ENCODE peak calls at places on chromosome X, in four cellular contexts. P is Kasumi-1, C is dermis blood vessel endothelial cell, Z is T-helper 2 cell. B is an unnamed sample.

GRCh38 chrX:20177093-20177492 is 35.5 kb upstream of the EIF1AX start:
- DNase-seq in P (no peak), C (no peak), Z (no peak), B (no peak)

GRCh38 chrX:22021721-22022120 is 10.4 kb upstream of the PHEX start:
- DNase-seq in P (no peak), C (no peak), Z (no peak), B (no peak)

GRCh38 chrX:45472968-45473367 is 272.3 kb upstream of the DIPK2B start:
- DNase-seq in P (no peak), C (peak; percentile 64), Z (no peak), B (no peak)

GRCh38 chrX:24298191-24298590 is 15.7 kb downstream of the SUPT20HL2 start:
- DNase-seq in P (no peak), C (peak; percentile 38), Z (no peak), B (no peak)

GRCh38 chrX:24245201-24245600 is 68.7 kb downstream of the SUPT20HL2 start:
- DNase-seq in P (no peak), C (no peak), Z (no peak), B (no peak)

GRCh38 chrX:135112096-135112729 is 8.1 kb downstream of the ETDB start:
- DNase-seq in P (peak; percentile 8), C (peak; percentile 59), Z (no peak), B (peak; percentile 64)

GRCh38 chrX:103464071-103464773 is 55.1 kb downstream of the RAB40A start:
- DNase-seq in P (peak; percentile 30), C (peak; percentile 71), Z (no peak), B (peak; percentile 63)

GRCh38 chrX:119870626-119871131 is 854 bp downstream of the RNF113A start:
- DNase-seq in P (no peak), C (peak; percentile 43), Z (no peak), B (peak; percentile 56)

GRCh38 chrX:153381684-153382532 is 19.2 kb downstream of the PNMA6E start:
- DNase-seq in P (peak; percentile 6), C (peak; percentile 62), Z (no peak), B (peak; percentile 92)

GRCh38 chrX:16678689-16679088 is 28.7 kb downstream of the S100G start:
- DNase-seq in P (no peak), C (peak; percentile 15), Z (no peak), B (no peak)

GRCh38 chrX:44874481-44875184 is 1.6 kb downstream of the KDM6A start:
- DNase-seq in P (peak; percentile 8), C (peak; percentile 57), Z (peak; percentile 22), B (peak; percentile 56)

B was measured in KBM-7.